ENCODE peak calls at places on chromosomes 6 and 20, in four cellular contexts. U, F, R and B are unnamed samples.
A peak's percentile ranks its signal among the peaks of the same experiment; 100 is the strongest.

GRCh38 chr6:37972994-37973757 is 153.6 kb downstream of the ZFAND3 start:
- DNase-seq in U (peak; percentile 31), F (no peak), R (peak; percentile 66), B (no peak)

GRCh38 chr6:30013296-30013922 is 47.7 kb upstream of the POLR1H start:
- DNase-seq in U (peak; percentile 37), F (peak; percentile 17), R (peak; percentile 5), B (peak; percentile 35)

GRCh38 chr20:48469026-48469425 is 358.8 kb downstream of the PREX1 start:
- DNase-seq in U (no peak), F (no peak), R (no peak), B (no peak)

GRCh38 chr20:41110930-41111577 is 26.3 kb upstream of the PLCG1 start:
- DNase-seq in U (no peak), F (no peak), R (no peak), B (no peak)

GRCh38 chr6:128807577-128807976 is 75.4 kb upstream of the LAMA2 start:
- DNase-seq in U (peak; percentile 64), F (no peak), R (peak; percentile 61), B (no peak)

GRCh38 chr6:63263456-63263855 is 52.2 kb downstream of the FKBP1C start:
- DNase-seq in U (no peak), F (no peak), R (no peak), B (no peak)

GRCh38 chr6:53795254-53795701 is 473 bp downstream of the LRRC1 start:
- DNase-seq in U (no peak), F (peak; percentile 36), R (no peak), B (no peak)

GRCh38 chr20:62576815-62577214 is 65.5 kb upstream of the SLCO4A1 start:
- DNase-seq in U (peak; percentile 61), F (no peak), R (peak; percentile 11), B (no peak)

GRCh38 chr20:49349078-49349477 is 71.2 kb upstream of the ZNFX1 start:
- DNase-seq in U (no peak), F (no peak), R (no peak), B (no peak)

GRCh38 chr6:21741221-21742109 is 147.9 kb downstream of the SOX4 start:
- DNase-seq in U (no peak), F (no peak), R (no peak), B (no peak)

DNA sequence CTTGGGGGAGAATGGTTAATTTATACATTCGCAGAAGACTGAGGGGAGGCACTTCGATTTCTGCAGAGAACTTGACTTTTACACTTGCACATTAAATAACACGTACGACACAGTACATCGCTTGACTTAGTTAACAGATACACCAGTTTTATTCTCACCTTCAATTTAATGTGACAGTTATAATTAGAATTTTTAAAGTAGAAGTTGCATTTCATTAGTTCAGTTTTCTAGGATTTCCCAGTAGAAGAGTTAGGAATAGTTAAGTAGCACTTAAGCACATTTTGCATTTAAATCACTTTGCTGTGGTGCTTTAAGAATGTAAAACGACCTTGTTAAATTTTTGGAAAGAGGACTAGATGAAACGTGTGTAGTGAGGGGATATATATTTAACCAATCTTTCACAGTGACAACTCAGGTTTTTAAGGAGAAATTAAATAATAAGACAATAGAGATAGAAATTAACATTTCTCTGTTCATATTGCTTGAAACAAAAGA is 1.7 kb upstream of the BEND3 start:
- DNase-seq in U (no peak), F (no peak), R (no peak), B (no peak)
- H3K4me3 ChIP-seq in U (no peak overlapping the region), F (no peak overlapping the region), R (no peak overlapping the region), B (peak overlapping the region; percentile 63)

GRCh38 chr20:59422911-59423520 is 122.6 kb downstream of the EDN3 start:
- DNase-seq in U (no peak), F (no peak), R (no peak), B (no peak)
- H3K4me3 ChIP-seq in U (no peak overlapping the region), F (no peak overlapping the region), R (no peak overlapping the region), B (no peak overlapping the region)

GRCh38 chr20:10219993-10220750 is 1.5 kb downstream of the SNAP25 start:
- DNase-seq in U (no peak), F (no peak), R (no peak), B (no peak)

GRCh38 chr20:10219452-10219791 is 792 bp downstream of the SNAP25 start:
- DNase-seq in U (peak; percentile 71), F (peak; percentile 69), R (peak; percentile 42), B (peak; percentile 38)

GRCh38 chr20:10216146-10216741 is 2.4 kb upstream of the SNAP25 start:
- DNase-seq in U (no peak), F (no peak), R (no peak), B (no peak)

GRCh38 chr20:10218536-10219451 is at the start of gene SNAP25:
- DNase-seq in U (peak; percentile 65), F (peak; percentile 65), R (peak; percentile 58), B (peak; percentile 6)

GRCh38 chr20:10217517-10218410 is 866 bp upstream of the SNAP25 start:
- DNase-seq in U (peak; percentile 76), F (peak; percentile 53), R (peak; percentile 67), B (no peak)
- H3K4me3 ChIP-seq in U (peak overlapping the region; percentile 43), F (no peak overlapping the region), R (peak overlapping the region; percentile 28), B (no peak overlapping the region)

GRCh38 chr20:30812739-30813411 is 444.6 kb upstream of the DEFB115 start:
- DNase-seq in U (no peak), F (no peak), R (no peak), B (no peak)

GRCh38 chr20:30815577-30816181 is 441.8 kb upstream of the DEFB115 start:
- DNase-seq in U (no peak), F (no peak), R (no peak), B (no peak)

GRCh38 chr20:30816182-30816645 is 441.2 kb upstream of the DEFB115 start:
- DNase-seq in U (peak; percentile 76), F (no peak), R (peak; percentile 27), B (no peak)

DNA sequence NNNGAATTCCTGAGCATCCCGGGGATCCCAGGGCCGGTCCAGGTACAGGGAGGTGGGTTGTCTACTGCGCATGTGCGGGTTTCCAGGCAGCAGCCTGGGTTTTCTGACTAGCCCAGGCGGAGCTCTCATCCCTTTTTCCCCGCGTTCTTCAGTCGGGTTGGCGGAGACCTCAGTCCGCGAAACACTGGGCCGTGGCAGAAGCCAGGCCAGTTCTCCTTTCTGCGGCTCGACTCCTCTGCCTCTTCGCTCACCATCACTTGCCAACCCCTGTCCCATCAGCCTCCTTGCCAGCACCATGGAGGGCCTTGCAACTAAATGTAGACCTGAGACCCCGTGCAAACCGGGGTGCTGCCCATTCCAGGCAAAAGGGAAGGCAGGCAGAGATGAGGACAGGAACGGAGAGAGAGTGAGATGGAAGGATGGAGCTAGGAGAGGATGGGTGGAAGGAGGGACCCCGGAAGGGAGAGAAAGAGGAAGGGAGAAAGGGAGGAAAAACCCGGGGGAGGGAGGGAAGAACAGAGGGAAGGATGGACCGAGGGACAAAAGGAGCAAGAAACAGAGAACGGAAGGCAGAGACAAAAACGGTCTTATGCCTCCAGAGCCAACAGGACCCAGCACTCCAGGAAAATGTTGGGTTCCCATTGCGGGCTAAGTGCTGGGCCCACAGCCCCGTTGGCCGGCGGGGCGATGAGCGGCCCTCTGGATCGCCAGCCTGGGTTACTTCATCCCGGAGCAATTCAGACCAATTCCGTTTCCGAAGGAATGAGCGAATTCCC is 445.4 kb upstream of the DEFB115 start:
- DNase-seq in U (peak; percentile 65), F (peak; percentile 31), R (peak; percentile 62), B (no peak)
- H3K4me3 ChIP-seq in U (peak overlapping the region; percentile 44), F (no peak overlapping the region), R (peak overlapping the region; percentile 50), B (no peak overlapping the region)

DNA sequence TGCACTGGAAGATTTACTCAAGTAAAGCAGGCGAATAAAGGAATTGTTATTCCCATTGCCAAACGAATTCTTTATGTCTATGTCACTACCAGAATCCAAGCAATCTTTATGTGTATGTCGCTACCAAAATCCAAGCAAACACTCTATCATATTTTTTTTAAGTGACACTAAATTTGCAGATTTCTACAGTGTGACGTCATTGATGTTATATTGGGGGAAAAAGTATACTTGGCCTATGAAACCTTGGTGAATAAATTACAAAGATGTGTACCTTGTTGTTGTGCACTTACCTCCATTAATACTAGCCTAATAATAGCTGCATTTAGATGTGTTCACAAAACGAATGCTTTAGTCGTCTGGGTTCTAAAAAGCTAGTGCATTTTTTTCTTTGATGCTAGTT is 957 bp downstream of the TTK start:
- DNase-seq in U (no peak), F (no peak), R (no peak), B (no peak)
- H3K4me3 ChIP-seq in U (peak overlapping the region; percentile 86), F (no peak overlapping the region), R (peak overlapping the region; percentile 85), B (no peak overlapping the region)

GRCh38 chr6:168020242-168020641 is 22.8 kb downstream of the KIF25 start:
- DNase-seq in U (no peak), F (no peak), R (no peak), B (no peak)
- H3K4me3 ChIP-seq in U (no peak overlapping the region), F (no peak overlapping the region), R (no peak overlapping the region), B (no peak overlapping the region)

GRCh38 chr6:117264487-117265424 is 602 bp upstream of the VGLL2 start:
- DNase-seq in U (peak; percentile 55), F (no peak), R (peak; percentile 3), B (no peak)
- H3K4me3 ChIP-seq in U (peak overlapping the region; percentile 69), F (peak overlapping the region; percentile 29), R (peak overlapping the region; percentile 50), B (no peak overlapping the region)

GRCh38 chr6:28741363-28741762 is 182.4 kb downstream of the TRIM27 start:
- DNase-seq in U (no peak), F (no peak), R (no peak), B (no peak)

GRCh38 chr6:28743271-28743789 is 180.5 kb downstream of the TRIM27 start:
- DNase-seq in U (no peak), F (no peak), R (no peak), B (no peak)

GRCh38 chr6:28738396-28738765 is 185.4 kb downstream of the TRIM27 start:
- DNase-seq in U (no peak), F (no peak), R (no peak), B (no peak)

GRCh38 chr6:28747083-28747630 is 176.6 kb downstream of the TRIM27 start:
- DNase-seq in U (no peak), F (no peak), R (no peak), B (no peak)

DNA sequence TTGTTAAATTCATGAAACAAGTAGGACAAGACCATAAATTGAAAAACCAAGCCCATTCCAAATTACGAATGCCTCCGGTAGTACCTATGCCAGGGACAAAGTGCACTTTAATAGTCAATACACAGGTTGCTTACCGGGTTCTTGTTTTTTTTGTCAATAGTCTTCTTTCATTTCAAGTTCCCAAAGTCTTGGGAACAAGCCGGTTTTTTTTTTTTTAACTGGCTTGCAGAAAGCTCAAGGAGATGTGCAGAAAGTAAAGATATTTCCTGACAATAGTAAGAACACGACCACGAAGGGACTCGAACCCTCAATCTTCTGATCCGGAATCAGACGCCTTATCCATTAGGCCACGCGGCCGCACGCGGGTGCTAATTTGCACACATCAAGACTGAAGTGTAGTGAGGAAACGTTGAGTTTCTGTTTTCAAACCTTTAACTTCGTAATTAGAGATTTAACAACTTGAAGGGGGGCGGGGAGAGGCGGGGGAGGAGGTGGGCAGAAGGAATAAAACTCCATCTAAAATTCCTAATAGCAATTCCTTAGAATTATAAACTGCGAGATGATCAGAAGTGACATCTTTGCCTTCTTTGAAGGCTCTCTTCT is 181.0 kb downstream of the TRIM27 start:
- DNase-seq in U (peak; percentile 49), F (no peak), R (peak; percentile 29), B (no peak)
- H3K4me3 ChIP-seq in U (no peak overlapping the region), F (no peak overlapping the region), R (no peak overlapping the region), B (no peak overlapping the region)

DNA sequence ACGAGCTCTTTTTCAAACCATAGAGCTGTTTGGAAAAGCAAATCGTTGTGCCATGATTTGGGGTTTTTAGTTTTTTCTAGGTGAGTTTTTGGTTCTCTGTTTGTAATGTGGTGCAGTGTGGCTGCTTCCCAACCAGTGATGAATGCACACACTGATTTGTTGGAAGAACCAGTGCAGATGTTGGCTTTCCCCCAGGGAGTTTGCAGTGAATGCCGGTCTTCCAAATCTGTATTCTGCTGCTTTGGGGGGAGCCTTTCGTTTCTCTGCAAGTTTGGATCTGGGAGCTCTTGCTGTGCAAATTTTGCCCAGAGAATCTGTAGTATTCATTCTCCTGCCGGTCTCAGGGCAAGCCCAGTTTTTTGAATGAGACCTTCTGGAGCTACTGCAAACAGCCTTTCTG is 14.5 kb downstream of the HECA start:
- DNase-seq in U (no peak), F (no peak), R (peak; percentile 53), B (no peak)
- H3K4me3 ChIP-seq in U (no peak overlapping the region), F (no peak overlapping the region), R (no peak overlapping the region), B (peak overlapping the region; percentile 23)